ENCODE peak calls at places on chromosomes 13 and 19, in six cellular contexts. E is Peyer's patch, K is heart right ventricle, M is Caco-2, A is trophoblast cell, D is gastrocnemius medialis. Y is an unnamed sample.

GRCh38 chr13:75432811-75433244 is 49.1 kb downstream of the TBC1D4 start:
- DNase-seq in E (no peak), K (no peak), M (no peak), A (no peak), D (no peak), Y (no peak)

GRCh38 chr19:14381689-14382474 is 638 bp downstream of the ADGRE5 start:
- DNase-seq in E (peak; percentile 71), K (peak; percentile 40), M (peak; percentile 54), A (peak; percentile 80), D (no peak), Y (peak; percentile 65)

GRCh38 chr13:71218960-71219359 is 648.0 kb downstream of the DACH1 start:
- DNase-seq in E (no peak), K (no peak), M (peak; percentile 54), A (peak; percentile 41), D (no peak), Y (no peak)

GRCh38 chr13:83672611-83673010 is 209.7 kb downstream of the SLITRK1 start:
- DNase-seq in E (no peak), K (no peak), M (no peak), A (no peak), D (no peak), Y (no peak)

GRCh38 chr19:41276231-41276630 is 12.1 kb downstream of the HNRNPUL1 start:
- DNase-seq in E (no peak), K (no peak), M (no peak), A (peak; percentile 6), D (no peak), Y (no peak)

GRCh38 chr19:1860133-1860775 is 3.1 kb downstream of the KLF16 start:
- DNase-seq in E (peak; percentile 90), K (no peak), M (peak; percentile 88), A (peak; percentile 87), D (no peak), Y (no peak)

GRCh38 chr13:100694722-100695644 is 20.4 kb upstream of the TMTC4 start:
- DNase-seq in E (no peak), K (no peak), M (no peak), A (peak; percentile 59), D (no peak), Y (no peak)

GRCh38 chr19:40216777-40217026 is 1.5 kb downstream of the TTC9B start:
- DNase-seq in E (no peak), K (no peak), M (no peak), A (no peak), D (no peak), Y (no peak)

GRCh38 chr13:66794340-66795031 is 435.6 kb downstream of the PCDH9 start:
- DNase-seq in E (no peak), K (no peak), M (no peak), A (no peak), D (no peak), Y (no peak)

GRCh38 chr19:47230122-47230920 is 678 bp downstream of the BBC3 start:
- DNase-seq in E (peak; percentile 84), K (peak; percentile 78), M (peak; percentile 65), A (no peak), D (peak; percentile 47), Y (peak; percentile 69)

GRCh38 chr13:98752111-98752941 is at the start of gene SLC15A1:
- DNase-seq in E (peak; percentile 81), K (no peak), M (peak; percentile 66), A (peak; percentile 34), D (no peak), Y (no peak)

GRCh38 chr13:105139380-105140285 is 1395.8 kb downstream of the EFNB2 start:
- DNase-seq in E (no peak), K (peak; percentile 21), M (peak; percentile 45), A (peak; percentile 56), D (no peak), Y (peak; percentile 40)

GRCh38 chr13:52374389-52374788 is 31.6 kb downstream of the THSD1 start:
- DNase-seq in E (no peak), K (no peak), M (no peak), A (no peak), D (no peak), Y (no peak)

GRCh38 chr13:30569901-30570576 is 47.7 kb upstream of the USPL1 start:
- DNase-seq in E (no peak), K (no peak), M (no peak), A (peak; percentile 68), D (no peak), Y (no peak)

GRCh38 chr19:40596608-40597328 is 4.4 kb upstream of the LTBP4 start:
- DNase-seq in E (peak; percentile 70), K (peak; percentile 69), M (peak; percentile 77), A (peak; percentile 71), D (no peak), Y (peak; percentile 48)

GRCh38 chr13:24693862-24694471 is 13.8 kb downstream of the ATP12A start:
- DNase-seq in E (no peak), K (no peak), M (peak; percentile 76), A (peak; percentile 85), D (no peak), Y (peak; percentile 53)

GRCh38 chr19:5091576-5092215 is 122.8 kb downstream of the KDM4B start:
- DNase-seq in E (no peak), K (no peak), M (no peak), A (no peak), D (no peak), Y (no peak)

GRCh38 chr13:28778308-28779215 is 41.6 kb upstream of the MTUS2 start:
- DNase-seq in E (no peak), K (no peak), M (no peak), A (no peak), D (no peak), Y (no peak)

GRCh38 chr19:17778621-17779280 is 16.2 kb upstream of the B3GNT3 start:
- DNase-seq in E (no peak), K (no peak), M (no peak), A (no peak), D (no peak), Y (no peak)

GRCh38 chr19:32852216-32852615 is 17.4 kb downstream of the SLC7A9 start:
- DNase-seq in E (no peak), K (no peak), M (no peak), A (no peak), D (no peak), Y (no peak)

GRCh38 chr19:6259312-6259861 is 20.4 kb downstream of the MLLT1 start:
- DNase-seq in E (no peak), K (no peak), M (no peak), A (no peak), D (peak; percentile 75), Y (no peak)
- H3K4me1 ChIP-seq in E (no peaks in the 10 kb centered on the region), K (no peaks in the 10 kb centered on the region), M (no peaks in the 10 kb centered on the region), A (peaks cover 2% of the 10 kb centered on the region), D (peaks cover 31% of the 10 kb centered on the region), Y (peaks cover 20% of the 10 kb centered on the region)

GRCh38 chr13:112067121-112067741 is at the start of gene SOX1:
- DNase-seq in E (no peak), K (no peak), M (no peak), A (no peak), D (no peak), Y (no peak)
- H3K27me3 ChIP-seq in E (peaks cover 74% of the 10 kb centered on the region), K (peaks cover 95% of the 10 kb centered on the region), M (no peaks in the 10 kb centered on the region), A (peaks cover 87% of the 10 kb centered on the region), D (peaks cover 74% of the 10 kb centered on the region), Y (peaks cover 49% of the 10 kb centered on the region)

GRCh38 chr19:3669134-3669436 is 31.2 kb downstream of the PIP5K1C start:
- DNase-seq in E (no peak), K (no peak), M (no peak), A (no peak), D (no peak), Y (no peak)
- H3K4me1 ChIP-seq in E (peaks cover 56% of the 10 kb centered on the region), K (peaks cover 60% of the 10 kb centered on the region), M (peaks cover 11% of the 10 kb centered on the region), A (peaks cover 32% of the 10 kb centered on the region), D (peaks cover 34% of the 10 kb centered on the region), Y (peaks cover 25% of the 10 kb centered on the region)

DNA sequence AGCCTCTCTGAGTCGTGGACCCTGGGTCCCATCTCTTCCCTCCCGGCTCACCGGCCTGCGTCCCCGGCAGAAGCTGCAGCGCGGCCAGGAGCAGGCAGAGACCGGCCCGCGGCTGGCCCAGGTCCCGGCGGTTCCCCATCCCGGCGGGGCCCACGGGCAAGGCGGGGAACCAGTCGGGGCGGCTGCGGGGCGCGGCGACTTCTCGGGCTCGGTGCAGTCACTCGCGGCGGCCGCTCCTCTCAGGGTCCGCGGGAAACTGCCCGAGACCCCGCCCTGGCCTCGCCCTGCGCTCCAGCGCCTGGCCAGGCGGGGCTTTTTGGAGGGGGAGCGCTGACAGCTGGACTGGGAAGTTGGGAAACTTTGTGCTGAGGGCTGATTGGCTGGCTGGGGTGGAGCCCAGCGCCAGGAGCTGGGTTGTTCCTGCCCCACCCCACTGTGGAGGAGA is at the start of gene COL5A3:
- DNase-seq in E (peak; percentile 59), K (peak; percentile 81), M (no peak), A (no peak), D (peak; percentile 40), Y (peak; percentile 42)
- H3K27me3 ChIP-seq in E (no peaks in the 10 kb centered on the region), K (peaks cover 61% of the 10 kb centered on the region), M (no peaks in the 10 kb centered on the region), A (peaks cover 24% of the 10 kb centered on the region), D (peaks cover 8% of the 10 kb centered on the region), Y (peaks cover 4% of the 10 kb centered on the region)

Y was measured in lung.